ENCODE peak calls at places on chromosomes 13 and 19, in six cellular contexts. N is WTC11, T is HCT116, Y is HepG2, A is K562, H is GM12878. F is an unnamed sample.

GRCh38 chr13:74104661-74105275 is 29.4 kb downstream of the KLF12 start:
- DNase-seq in N (no peak), T (no peak), Y (no peak), A (no peak), H (no peak), F (no peak)

GRCh38 chr13:25151626-25152025 is 20.5 kb downstream of the AMER2 start:
- DNase-seq in N (no peak), T (no peak), Y (no peak), A (no peak), H (no peak), F (no peak)

GRCh38 chr13:44710576-44710975 is 134.4 kb upstream of the TSC22D1 start:
- DNase-seq in N (no peak), T (peak; percentile 73), Y (no peak), A (no peak), H (peak; percentile 5), F (no peak)

GRCh38 chr19:31416548-31416947 is 67.3 kb upstream of the TSHZ3 start:
- DNase-seq in N (no peak), T (no peak), Y (no peak), A (no peak), H (no peak), F (no peak)

GRCh38 chr19:3006075-3006767 is 22.9 kb downstream of the TLE2 start:
- DNase-seq in N (peak; percentile 96), T (peak; percentile 69), Y (no peak), A (peak; percentile 96), H (no peak), F (peak; percentile 60)

GRCh38 chr19:48806818-48807589 is 3.8 kb downstream of the BCAT2 start:
- DNase-seq in N (peak; percentile 47), T (no peak), Y (peak; percentile 88), A (peak; percentile 47), H (no peak), F (peak; percentile 67)

GRCh38 chr13:70218618-70219017 is 110.4 kb upstream of the KLHL1 start:
- DNase-seq in N (no peak), T (no peak), Y (no peak), A (no peak), H (no peak), F (no peak)

GRCh38 chr13:97005631-97006262 is 11.5 kb upstream of the OXGR1 start:
- DNase-seq in N (no peak), T (no peak), Y (no peak), A (no peak), H (no peak), F (no peak)

GRCh38 chr19:14118165-14119051 is 846 bp upstream of the PRKACA start:
- DNase-seq in N (no peak), T (no peak), Y (peak; percentile 71), A (no peak), H (no peak), F (no peak)

GRCh38 chr13:24651718-24652345 is 28.4 kb upstream of the ATP12A start:
- DNase-seq in N (no peak), T (no peak), Y (no peak), A (no peak), H (no peak), F (no peak)

GRCh38 chr13:114148521-114148855 is 16.1 kb upstream of the RASA3 start:
- DNase-seq in N (no peak), T (no peak), Y (no peak), A (no peak), H (peak; percentile 74), F (no peak)

GRCh38 chr13:98313023-98313937 is 136.2 kb upstream of the RNF113B start:
- DNase-seq in N (no peak), T (no peak), Y (peak; percentile 28), A (no peak), H (no peak), F (no peak)

GRCh38 chr19:41298327-41298964 is 11.5 kb upstream of the CCDC97 start:
- DNase-seq in N (no peak), T (no peak), Y (no peak), A (no peak), H (no peak), F (no peak)

GRCh38 chr19:10353793-10354391 is 14.5 kb upstream of the ICAM3 start:
- DNase-seq in N (peak; percentile 100), T (peak; percentile 32), Y (no peak), A (peak; percentile 78), H (no peak), F (peak; percentile 75)

GRCh38 chr13:75635101-75635620 is 969 bp upstream of the LMO7 start:
- DNase-seq in N (no peak), T (no peak), Y (peak; percentile 24), A (no peak), H (no peak), F (peak; percentile 35)

GRCh38 chr13:111460548-111461444 is 140.4 kb downstream of the TEX29 start:
- DNase-seq in N (peak; percentile 56), T (peak; percentile 32), Y (peak; percentile 15), A (no peak), H (no peak), F (peak; percentile 30)

GRCh38 chr13:46961719-46962118 is 64.9 kb upstream of the HTR2A start:
- DNase-seq in N (no peak), T (no peak), Y (no peak), A (no peak), H (peak; percentile 86), F (peak; percentile 6)

GRCh38 chr13:20124303-20124702 is 36.5 kb downstream of the GJA3 start:
- DNase-seq in N (no peak), T (no peak), Y (no peak), A (no peak), H (no peak), F (no peak)

GRCh38 chr19:29587518-29587986 is 18.5 kb upstream of the POP4 start:
- DNase-seq in N (no peak), T (no peak), Y (no peak), A (no peak), H (peak; percentile 76), F (no peak)

GRCh38 chr13:20803180-20803965 is 29.6 kb upstream of the EEF1AKMT1 start:
- DNase-seq in N (no peak), T (no peak), Y (no peak), A (no peak), H (no peak), F (no peak)

GRCh38 chr19:15962319-15962718 is 13.5 kb downstream of the OR10H4 start:
- DNase-seq in N (no peak), T (no peak), Y (no peak), A (peak; percentile 63), H (no peak), F (no peak)

GRCh38 chr13:28337196-28338045 is 157.5 kb downstream of the FLT1 start:
- DNase-seq in N (no peak), T (no peak), Y (no peak), A (no peak), H (no peak), F (no peak)

GRCh38 chr19:56091066-56091490 is 30.0 kb downstream of the ZNF787 start:
- DNase-seq in N (no peak), T (no peak), Y (no peak), A (no peak), H (no peak), F (no peak)

GRCh38 chr13:109700176-109700575 is 86.2 kb downstream of the IRS2 start:
- DNase-seq in N (no peak), T (no peak), Y (no peak), A (peak; percentile 25), H (no peak), F (no peak)

GRCh38 chr13:106630162-106630561 is 62.2 kb upstream of the ARGLU1 start:
- DNase-seq in N (no peak), T (no peak), Y (no peak), A (no peak), H (no peak), F (no peak)

GRCh38 chr19:55626350-55626749 is 2.0 kb upstream of the ZNF784 start:
- DNase-seq in N (no peak), T (no peak), Y (no peak), A (no peak), H (no peak), F (no peak)

GRCh38 chr19:41195675-41196497 is 2.9 kb downstream of the CYP2S1 start:
- DNase-seq in N (no peak), T (no peak), Y (no peak), A (no peak), H (no peak), F (no peak)

DNA sequence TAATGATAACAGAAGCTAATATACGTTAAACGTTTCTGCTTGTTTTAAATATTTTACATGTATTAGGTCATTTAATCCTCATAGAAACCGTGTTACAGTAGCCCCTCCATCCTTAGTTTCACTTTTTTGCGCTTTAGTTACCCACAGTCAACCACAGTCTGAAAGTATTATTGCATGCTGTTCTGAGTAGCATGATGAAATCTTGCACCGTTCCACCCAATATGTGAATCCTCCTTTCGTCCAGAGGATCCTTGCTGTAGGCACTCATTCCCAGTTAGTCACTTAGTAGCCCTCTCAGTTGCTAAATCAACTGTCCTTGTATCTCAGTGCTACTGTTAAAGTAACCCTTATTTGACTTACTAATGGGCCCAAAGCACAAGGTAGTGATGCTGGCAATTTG is 257.8 kb downstream of the ENOX1 start:
- DNase-seq in N (no peak), T (no peak), Y (no peak), A (no peak), H (no peak), F (no peak)
- TF ChIP-seq SP1 in N (no peak), T (no peak), Y (no peak), A (no peak), H (no peak), F (no peak)

GRCh38 chr13:113129921-113130750 is 7.5 kb downstream of the F10 start:
- DNase-seq in N (no peak), T (no peak), Y (no peak), A (no peak), H (no peak), F (no peak)
- TF ChIP-seq SP1 in N (no peak), T (no peak), Y (no peak), A (no peak), H (no peak), F (no peak)

GRCh38 chr19:18601875-18602274 is 4.7 kb downstream of the CRLF1 start:
- DNase-seq in N (no peak), T (no peak), Y (no peak), A (no peak), H (no peak), F (no peak)
- TF ChIP-seq SP1 in N (no peak), T (no peak), Y (no peak), A (no peak), H (no peak), F (no peak)

GRCh38 chr19:46411088-46412033 is 2.0 kb downstream of the CCDC8 start:
- DNase-seq in N (no peak), T (no peak), Y (no peak), A (no peak), H (no peak), F (no peak)

GRCh38 chr19:46407891-46408426 is 5.4 kb downstream of the CCDC8 start:
- DNase-seq in N (no peak), T (no peak), Y (no peak), A (no peak), H (no peak), F (no peak)

GRCh38 chr19:46410205-46411087 is 2.9 kb downstream of the CCDC8 start:
- DNase-seq in N (no peak), T (no peak), Y (no peak), A (no peak), H (no peak), F (no peak)

GRCh38 chr19:46408611-46409039 is 4.7 kb downstream of the CCDC8 start:
- DNase-seq in N (no peak), T (no peak), Y (peak; percentile 25), A (no peak), H (no peak), F (no peak)

DNA sequence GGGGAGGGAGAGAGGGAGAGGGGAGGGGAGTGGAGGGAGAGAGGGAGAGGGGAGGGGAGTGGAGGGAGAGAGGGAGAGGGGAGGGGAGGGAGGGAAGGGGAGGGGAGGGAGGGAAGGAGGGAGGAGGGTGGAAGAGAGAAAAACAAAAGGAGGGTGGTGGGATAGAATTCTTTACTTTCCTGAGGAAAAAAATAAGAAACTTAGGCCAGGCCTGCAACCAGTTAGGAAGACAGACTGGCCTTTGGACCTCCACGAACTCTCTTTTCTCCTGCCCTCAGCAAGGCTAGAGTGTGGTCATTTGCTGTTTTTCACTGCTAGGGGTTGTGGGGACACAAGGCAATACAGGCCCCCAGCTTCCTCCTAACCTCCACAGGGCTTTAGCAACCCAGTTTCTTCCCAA is 4.2 kb downstream of the CCDC8 start:
- DNase-seq in N (no peak), T (no peak), Y (no peak), A (no peak), H (no peak), F (no peak)
- TF ChIP-seq SP1 in N (no peak), T (no peak), Y (no peak), A (no peak), H (no peak), F (no peak)

F was measured in HEK293T.